ENCODE peak calls at places on chromosomes 13 and 19, in ten cellular contexts. K, M, E, R, V, L, H, J, F and Q are unnamed samples.

GRCh38 chr13:50636007-50636704 is 207.3 kb downstream of the DLEU7 start:
- DNase-seq in F (no peak), M (no peak), R (no peak), E (no peak), V (peak), J (no peak), H (no peak), L (no peak), K (no peak), Q (peak)

GRCh38 chr13:91493442-91493841 is 95.0 kb downstream of the GPC5 start:
- DNase-seq in K (no peak), H (no peak), R (no peak), F (no peak), V (no peak), J (no peak), E (no peak), M (no peak), L (no peak), Q (no peak)

GRCh38 chr13:107342747-107343146 is 774.8 kb upstream of the ARGLU1 start:
- DNase-seq in F (no peak), L (no peak), M (no peak), J (no peak), R (no peak), K (no peak), E (no peak), V (no peak), H (no peak), Q (no peak)

GRCh38 chr19:900302-901111 is 7.2 kb downstream of the RNU6-9 start:
- DNase-seq in R (peak), F (no peak), V (peak), M (peak), E (no peak), L (no peak), J (peak), K (no peak), H (no peak), Q (no peak)

GRCh38 chr13:64538711-64539110 is 2691.4 kb downstream of the PCDH9 start:
- DNase-seq in L (no peak), J (no peak), R (peak), E (no peak), H (no peak), V (no peak), M (no peak), F (no peak), K (no peak), Q (no peak)

GRCh38 chr13:102769679-102770078 is 3.9 kb downstream of the TEX30 start:
- DNase-seq in E (no peak), M (no peak), K (no peak), R (peak), H (no peak), F (no peak), L (no peak), J (no peak), V (no peak), Q (peak)

GRCh38 chr19:43581467-43581866 is 5.9 kb downstream of the PINLYP start:
- DNase-seq in M (no peak), R (no peak), K (no peak), L (no peak), J (no peak), V (no peak), F (no peak), E (no peak), H (no peak), Q (no peak)

GRCh38 chr13:34942732-34943674 is 933 bp downstream of the NBEA start:
- DNase-seq in H (no peak), E (no peak), M (peak), F (peak), J (peak), K (no peak), R (no peak), L (no peak), V (peak), Q (no peak)

GRCh38 chr13:45933203-45934014 is 81.9 kb upstream of the SIAH3 start:
- DNase-seq in L (no peak), K (no peak), J (no peak), F (peak), E (no peak), M (no peak), H (no peak), R (no peak), V (no peak), Q (no peak)

GRCh38 chr19:37669336-37669963 is 14.2 kb upstream of the ZFP30 start:
- DNase-seq in E (no peak), K (no peak), R (no peak), F (no peak), J (no peak), V (no peak), M (no peak), H (no peak), L (no peak), Q (peak)

GRCh38 chr13:95677564-95678386 is 836 bp downstream of the DNAJC3 start:
- DNase-seq in E (peak), L (peak), M (peak), K (no peak), J (no peak), H (no peak), V (peak), R (peak), F (peak), Q (peak)

GRCh38 chr13:41071775-41072174 is 10.5 kb downstream of the WBP4 start:
- DNase-seq in E (no peak), K (no peak), M (no peak), J (no peak), R (no peak), F (no peak), L (no peak), V (no peak), H (no peak), Q (no peak)

GRCh38 chr19:3507371-3508120 is 1.4 kb downstream of the FZR1 start:
- DNase-seq in R (peak), J (no peak), F (no peak), E (no peak), K (no peak), M (no peak), H (peak), V (no peak), L (no peak), Q (no peak)

GRCh38 chr13:52788011-52788410 is 48.4 kb upstream of the CNMD start:
- DNase-seq in M (no peak), H (no peak), L (no peak), K (no peak), R (no peak), F (no peak), J (no peak), V (no peak), E (no peak), Q (no peak)

GRCh38 chr13:100550433-100550832 is 38.2 kb downstream of the GGACT start:
- DNase-seq in E (no peak), V (no peak), M (no peak), K (peak), H (no peak), F (no peak), L (peak), J (no peak), R (no peak), Q (peak)

GRCh38 chr19:34350161-34350561 is 14.8 kb upstream of the GPI start:
- DNase-seq in R (no peak), K (no peak), H (no peak), J (no peak), M (no peak), F (no peak), V (peak), L (no peak), E (no peak), Q (no peak)

GRCh38 chr13:23946067-23946466 is 48.8 kb upstream of the C1QTNF9B start:
- DNase-seq in M (no peak), E (no peak), K (no peak), J (no peak), F (no peak), H (no peak), R (no peak), V (no peak), L (no peak), Q (no peak)

GRCh38 chr13:112692104-112692503 is 2.3 kb downstream of the ATP11A start:
- DNase-seq in V (no peak), L (no peak), H (no peak), F (no peak), K (no peak), M (no peak), E (no peak), J (no peak), R (no peak), Q (no peak)

GRCh38 chr13:39326471-39326870 is 276.5 kb downstream of the LHFPL6 start:
- DNase-seq in M (no peak), L (no peak), K (no peak), E (no peak), H (no peak), F (no peak), J (no peak), R (no peak), V (no peak), Q (peak)

GRCh38 chr19:11986754-11987153 is 21.9 kb downstream of the ZNF763 start:
- DNase-seq in L (no peak), E (no peak), J (no peak), R (no peak), M (no peak), K (no peak), F (no peak), H (no peak), V (no peak), Q (no peak)

DNA sequence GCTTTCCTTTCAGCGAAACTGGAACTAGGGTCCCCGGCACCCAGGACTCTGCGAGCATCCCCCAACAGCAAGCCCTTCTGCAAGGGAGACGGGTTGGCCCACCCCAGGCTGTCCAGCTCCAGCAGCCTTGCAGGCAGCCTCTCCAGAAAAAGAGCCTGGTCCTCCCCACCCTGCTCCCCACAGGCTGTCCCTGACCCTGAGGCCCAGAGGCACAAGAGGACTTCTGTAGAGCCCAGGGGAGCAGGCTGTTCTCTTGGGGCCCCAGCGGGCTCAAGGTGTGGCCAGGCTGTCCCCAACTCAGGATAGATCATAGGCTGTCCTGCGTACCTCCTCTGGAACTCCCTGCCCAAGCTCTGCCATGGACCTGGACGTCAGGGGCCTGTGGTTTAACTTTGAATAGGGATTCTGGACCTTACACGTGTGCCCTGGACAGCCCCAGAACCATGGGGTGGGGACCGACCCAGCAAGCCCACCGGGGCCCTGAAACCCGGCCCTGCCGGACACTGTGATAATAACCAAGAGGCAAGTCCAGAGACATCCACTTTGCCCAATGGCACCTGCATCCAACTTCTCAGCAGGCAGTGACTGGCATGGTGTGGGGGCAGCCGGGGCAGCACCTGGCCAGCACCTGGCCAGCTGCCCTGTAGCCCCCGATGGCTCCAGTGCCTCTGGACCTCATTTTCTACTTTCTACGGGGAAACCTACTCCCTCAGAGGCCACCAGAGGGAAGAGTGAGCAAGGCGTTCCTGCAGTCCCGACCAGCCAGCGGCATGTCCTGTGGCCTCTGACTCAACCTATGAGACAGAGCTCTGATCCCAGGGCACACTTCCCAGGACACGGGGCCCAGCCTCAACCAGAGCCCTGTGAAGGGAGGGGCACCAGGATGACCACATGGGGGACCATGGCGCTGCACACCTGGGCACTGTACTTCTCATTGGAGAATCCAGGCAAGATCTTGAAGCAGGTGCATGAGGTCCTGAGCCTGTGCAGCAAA is 50.9 kb upstream of the TPM4 start:
- DNase-seq in J (no peak), L (peak), F (peak), E (no peak), R (peak), K (peak), V (peak), H (peak), M (peak), Q (peak)
- TF ChIP-seq CTCF in J (no peak), L (peak), F (no peak), E (peak), R (peak), K (peak), V (peak), H (peak), M (no peak), Q (peak)

GRCh38 chr19:8342684-8343482 is at the start of gene KANK3:
- DNase-seq in F (peak), J (peak), H (peak), M (peak), V (peak), R (peak), E (peak), K (peak), L (peak), Q (peak)
- H3K4me3 ChIP-seq in F (peak), J (no peak), H (peak), M (peak), V (peak), R (peak), E (peak), K (no peak), L (peak), Q (peak)

GRCh38 chr19:46955813-46956371 is 63.7 kb upstream of the NPAS1 start:
- DNase-seq in L (no peak), J (no peak), R (no peak), H (no peak), F (no peak), E (no peak), V (no peak), M (no peak), K (no peak), Q (no peak)
- TF ChIP-seq CTCF in L (no peak), J (no peak), R (no peak), H (no peak), F (no peak), E (no peak), V (no peak), M (no peak), K (no peak), Q (no peak)

GRCh38 chr19:49297403-49297802 is 27.6 kb downstream of the SLC6A16 start:
- DNase-seq in F (no peak), M (no peak), R (no peak), H (no peak), V (no peak), J (no peak), K (peak), L (peak), E (no peak), Q (peak)

GRCh38 chr19:49295208-49295880 is 29.6 kb downstream of the SLC6A16 start:
- DNase-seq in L (no peak), K (no peak), F (no peak), M (no peak), H (no peak), E (no peak), V (no peak), J (no peak), R (no peak), Q (no peak)

GRCh38 chr19:49301866-49302252 is 23.1 kb downstream of the SLC6A16 start:
- DNase-seq in J (no peak), R (no peak), V (no peak), H (no peak), M (no peak), F (no peak), K (no peak), L (no peak), E (no peak), Q (no peak)

GRCh38 chr19:49301165-49301865 is 23.7 kb downstream of the SLC6A16 start:
- DNase-seq in L (peak), V (peak), M (peak), H (peak), K (peak), R (peak), E (peak), F (peak), J (peak), Q (peak)
- H3K4me3 ChIP-seq in L (no peak), V (peak), M (peak), H (no peak), K (no peak), R (peak), E (no peak), F (no peak), J (no peak), Q (peak)

GRCh38 chr13:22102237-22102636 is 431.4 kb downstream of the FGF9 start:
- DNase-seq in K (no peak), F (no peak), L (no peak), V (no peak), H (no peak), M (no peak), E (no peak), R (no peak), J (no peak), Q (no peak)
- TF ChIP-seq CTCF in K (no peak), F (no peak), L (no peak), V (no peak), H (no peak), M (no peak), E (no peak), R (no peak), J (no peak), Q (no peak)

GRCh38 chr19:17281391-17282304 is at the start of gene ANKLE1:
- DNase-seq in K (no peak), V (peak), F (no peak), J (peak), H (no peak), R (no peak), M (no peak), L (no peak), E (no peak), Q (no peak)
- H3K4me3 ChIP-seq in K (peak), V (peak), F (peak), J (no peak), H (no peak), R (peak), M (peak), L (peak), E (peak), Q (peak)

DNA sequence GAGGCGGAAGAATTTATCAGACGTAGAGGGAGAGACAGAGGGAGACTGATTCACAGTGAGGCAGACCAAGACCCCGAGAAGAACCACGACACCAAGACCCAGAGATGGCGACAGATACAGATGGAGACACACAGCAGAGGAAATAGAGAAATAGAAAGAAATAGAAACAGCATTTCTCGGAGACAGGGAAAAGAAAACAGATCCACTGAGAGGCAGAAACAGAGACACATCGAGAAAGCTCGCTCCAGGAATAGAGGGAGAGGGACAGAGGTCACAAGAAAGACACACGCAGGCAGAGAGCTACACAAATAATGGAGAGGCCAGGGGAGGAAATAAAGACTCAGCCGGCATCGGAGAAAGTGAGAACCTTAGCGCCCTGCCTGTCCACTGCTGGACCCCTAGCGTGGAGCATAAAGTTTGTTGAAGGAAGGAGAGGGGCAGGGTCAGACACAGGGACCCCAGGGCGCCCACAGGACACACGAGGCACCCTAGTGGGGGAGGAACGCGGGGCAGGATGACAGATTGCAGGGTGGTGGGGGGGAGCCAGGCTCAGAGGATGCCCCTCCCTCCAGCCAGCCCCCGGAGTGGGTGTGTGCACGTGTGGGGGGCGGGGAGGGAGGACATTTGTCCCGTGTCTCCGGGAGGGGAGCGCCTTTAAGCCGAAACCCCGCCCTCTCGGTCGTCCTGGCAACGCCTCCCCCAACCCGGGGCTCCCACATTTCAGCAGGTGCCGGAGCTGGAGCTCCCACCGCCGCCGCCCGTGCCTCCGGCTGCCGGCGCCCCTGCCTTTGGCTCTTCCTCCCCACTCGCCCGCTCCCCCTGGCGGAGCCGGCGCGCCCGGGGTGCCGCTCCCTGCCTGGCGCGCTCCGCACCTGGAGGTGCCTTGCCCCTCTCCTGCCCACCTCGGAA is at the start of gene PRKCG:
- DNase-seq in K (no peak), M (peak), H (peak), E (no peak), F (peak), J (peak), V (no peak), L (no peak), R (peak), Q (no peak)
- TF ChIP-seq CTCF in K (peak), M (peak), H (peak), E (peak), F (peak), J (peak), V (peak), L (peak), R (peak), Q (peak)

DNA sequence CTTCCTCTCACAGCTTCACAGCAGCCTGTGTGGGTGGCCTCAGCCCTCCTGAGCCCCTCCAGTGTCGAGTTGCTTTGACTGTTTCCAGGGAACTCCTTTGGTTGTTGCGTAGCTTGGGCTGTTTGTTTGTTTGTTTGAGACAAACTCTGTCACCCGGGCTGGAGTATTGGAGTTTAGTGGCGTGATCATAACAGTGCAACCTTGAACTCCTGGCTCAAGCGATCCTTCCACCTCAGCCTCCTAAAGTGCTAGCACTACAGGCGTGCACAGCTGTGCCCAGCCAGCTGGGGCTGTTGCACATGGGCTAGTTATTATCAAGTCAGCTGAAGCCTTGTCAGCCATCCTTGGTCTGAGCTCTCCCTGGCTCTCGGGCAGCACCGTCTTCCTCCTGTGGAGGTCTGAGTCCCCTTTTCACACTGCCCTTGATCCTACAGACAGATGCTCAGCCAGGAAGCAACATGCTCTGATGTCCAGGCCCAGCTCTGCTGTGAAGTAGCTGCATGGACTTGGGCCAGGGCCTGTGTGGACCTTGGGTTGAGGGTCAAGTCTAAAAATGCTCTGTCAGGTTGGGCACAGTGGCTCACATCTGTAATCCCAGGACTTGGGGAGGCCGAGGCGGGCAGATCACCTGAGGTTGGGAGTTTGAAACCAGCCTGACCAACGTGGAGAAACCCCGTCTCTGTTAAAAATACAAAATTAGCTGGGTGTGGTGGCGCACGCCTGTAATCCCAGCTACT is 10.3 kb downstream of the DOT1L start:
- DNase-seq in K (no peak), E (no peak), F (no peak), R (no peak), M (no peak), H (peak), V (no peak), J (no peak), L (no peak), Q (peak)
- H3K4me3 ChIP-seq in K (no peak), E (no peak), F (no peak), R (no peak), M (no peak), H (no peak), V (no peak), J (no peak), L (no peak), Q (no peak)

GRCh38 chr13:111153279-111153976 is 38.3 kb downstream of the ARHGEF7 start:
- DNase-seq in H (peak), V (peak), L (peak), M (peak), R (peak), E (peak), J (peak), K (peak), F (peak), Q (peak)
- TF ChIP-seq CTCF in H (peak), V (no peak), L (peak), M (no peak), R (no peak), E (peak), J (no peak), K (no peak), F (peak), Q (peak)